ENCODE peak calls at places on chromosomes 3 and 15, in five cellular contexts. F is ACHN, Z is Peyer's patch, R is KBM-7, P is foreskin fibroblast. B is an unnamed sample.

GRCh38 chr3:53730565-53730964 is 115.7 kb downstream of the CHDH start:
- DNase-seq in F (no peak), Z (no peak), R (no peak), P (peak), B (peak)

GRCh38 chr3:46833346-46834300 is 29.6 kb downstream of the MYL3 start:
- DNase-seq in F (no peak), Z (no peak), R (no peak), P (no peak), B (no peak)

GRCh38 chr15:80404057-80404718 is at the start of gene ARNT2:
- DNase-seq in F (peak), Z (no peak), R (no peak), P (peak), B (peak)

GRCh38 chr3:46427929-46428833 is 21.1 kb downstream of the CCRL2 start:
- DNase-seq in F (no peak), Z (no peak), R (peak), P (no peak), B (no peak)

GRCh38 chr15:81410318-81410753 is 36.3 kb upstream of the TMC3 start:
- DNase-seq in F (peak), Z (no peak), R (peak), P (peak), B (peak)

GRCh38 chr15:41937568-41937923 is 34.8 kb downstream of the EHD4 start:
- DNase-seq in F (no peak), Z (no peak), R (no peak), P (no peak), B (no peak)

GRCh38 chr15:94259863-94260262 is 28.5 kb downstream of the MCTP2 start:
- DNase-seq in F (no peak), Z (no peak), R (no peak), P (no peak), B (no peak)

GRCh38 chr15:97129684-97130083 is 799.2 kb downstream of the NR2F2 start:
- DNase-seq in F (no peak), Z (no peak), R (no peak), P (no peak), B (no peak)

GRCh38 chr3:162777118-162777517 is 1280.5 kb downstream of the OTOL1 start:
- DNase-seq in F (peak), Z (no peak), R (no peak), P (no peak), B (no peak)

GRCh38 chr3:107899996-107900651 is 190.7 kb downstream of the CD47 start:
- DNase-seq in F (no peak), Z (no peak), R (no peak), P (peak), B (no peak)

GRCh38 chr3:191244242-191244867 is 45.3 kb downstream of the OSTN start:
- DNase-seq in F (peak), Z (no peak), R (peak), P (peak), B (no peak)

GRCh38 chr3:125916376-125916978 is 52.5 kb upstream of the ROPN1B start:
- DNase-seq in F (peak), Z (peak), R (peak), P (peak), B (peak)

GRCh38 chr15:69096197-69096596 is 64.2 kb upstream of the GLCE start:
- DNase-seq in F (no peak), Z (no peak), R (no peak), P (no peak), B (no peak)

GRCh38 chr15:48149858-48150257 is 28.2 kb downstream of the MYEF2 start:
- DNase-seq in F (peak), Z (no peak), R (no peak), P (peak), B (peak)

GRCh38 chr3:114089675-114090074 is 33.1 kb downstream of the QTRT2 start:
- DNase-seq in F (no peak), Z (no peak), R (no peak), P (no peak), B (no peak)

GRCh38 chr3:16508591-16508995 is 4.9 kb downstream of the RFTN1 start:
- DNase-seq in F (no peak), Z (no peak), R (no peak), P (peak), B (no peak)

GRCh38 chr3:80770106-80771079 is 991.1 kb downstream of the GBE1 start:
- DNase-seq in F (no peak), Z (no peak), R (no peak), P (no peak), B (no peak)

GRCh38 chr15:39704684-39705083 is 78.0 kb downstream of the FSIP1 start:
- DNase-seq in F (no peak), Z (no peak), R (no peak), P (peak), B (peak)

GRCh38 chr3:64974401-64974800 is 286.6 kb upstream of the ADAMTS9 start:
- DNase-seq in F (no peak), Z (no peak), R (no peak), P (no peak), B (no peak)

GRCh38 chr3:100221159-100221558 is 39.6 kb upstream of the TBC1D23 start:
- DNase-seq in F (no peak), Z (no peak), R (no peak), P (no peak), B (no peak)

GRCh38 chr3:16079519-16079918 is 95.0 kb upstream of the GALNT15 start:
- DNase-seq in F (no peak), Z (no peak), R (no peak), P (peak), B (no peak)